ENCODE peak calls at places on chromosomes 2 and 18, in nine cellular contexts. N is BJ, E is left ventricle myocardium inferior, Z is HepG2, R is Peyer's patch, D is cardiac fibroblast, Q is ascending aorta, X is transverse colon, I is osteoblast. T is an unnamed sample.

GRCh38 chr2:192579965-192580700 is 385.4 kb upstream of the TMEFF2 start:
- DNase-seq in N (no peak), E (no peak), Z (no peak), R (no peak), D (no peak), Q (no peak), X (no peak), I (no peak), T (no peak)

GRCh38 chr2:98454500-98455235 is 10.0 kb downstream of the INPP4A start:
- DNase-seq in N (no peak), E (no peak), Z (no peak), R (no peak), D (peak; percentile 22), Q (no peak), X (no peak), I (peak; percentile 88), T (no peak)

GRCh38 chr2:96409543-96410184 is 74.1 kb downstream of the NCAPH start:
- DNase-seq in N (no peak), E (peak; percentile 26), Z (no peak), R (no peak), D (peak; percentile 82), Q (no peak), X (no peak), I (no peak), T (peak; percentile 26)

GRCh38 chr18:2971741-2972552 is 41.0 kb downstream of the LPIN2 start:
- DNase-seq in N (no peak), E (peak; percentile 34), Z (no peak), R (no peak), D (no peak), Q (peak; percentile 76), X (peak; percentile 59), I (peak; percentile 82), T (no peak)

GRCh38 chr2:126978333-126978732 is 79.6 kb downstream of the TEX51 start:
- DNase-seq in N (no peak), E (no peak), Z (no peak), R (no peak), D (no peak), Q (no peak), X (no peak), I (peak; percentile 77), T (no peak)

GRCh38 chr2:139175510-139175909 is 395.3 kb upstream of the NXPH2 start:
- DNase-seq in N (no peak), E (no peak), Z (no peak), R (no peak), D (no peak), Q (no peak), X (no peak), I (no peak), T (no peak)

GRCh38 chr2:58921676-58922075 is 680.6 kb upstream of the FANCL start:
- DNase-seq in N (no peak), E (no peak), Z (no peak), R (no peak), D (no peak), Q (no peak), X (no peak), I (no peak), T (no peak)

GRCh38 chr2:132651115-132652099 is 18.6 kb downstream of the LYPD1 start:
- DNase-seq in N (no peak), E (no peak), Z (peak; percentile 59), R (no peak), D (no peak), Q (no peak), X (no peak), I (peak; percentile 92), T (no peak)

GRCh38 chr2:239230318-239231052 is 170.3 kb downstream of the HDAC4 start:
- DNase-seq in N (no peak), E (peak; percentile 56), Z (no peak), R (no peak), D (no peak), Q (peak; percentile 61), X (no peak), I (no peak), T (no peak)

DNA sequence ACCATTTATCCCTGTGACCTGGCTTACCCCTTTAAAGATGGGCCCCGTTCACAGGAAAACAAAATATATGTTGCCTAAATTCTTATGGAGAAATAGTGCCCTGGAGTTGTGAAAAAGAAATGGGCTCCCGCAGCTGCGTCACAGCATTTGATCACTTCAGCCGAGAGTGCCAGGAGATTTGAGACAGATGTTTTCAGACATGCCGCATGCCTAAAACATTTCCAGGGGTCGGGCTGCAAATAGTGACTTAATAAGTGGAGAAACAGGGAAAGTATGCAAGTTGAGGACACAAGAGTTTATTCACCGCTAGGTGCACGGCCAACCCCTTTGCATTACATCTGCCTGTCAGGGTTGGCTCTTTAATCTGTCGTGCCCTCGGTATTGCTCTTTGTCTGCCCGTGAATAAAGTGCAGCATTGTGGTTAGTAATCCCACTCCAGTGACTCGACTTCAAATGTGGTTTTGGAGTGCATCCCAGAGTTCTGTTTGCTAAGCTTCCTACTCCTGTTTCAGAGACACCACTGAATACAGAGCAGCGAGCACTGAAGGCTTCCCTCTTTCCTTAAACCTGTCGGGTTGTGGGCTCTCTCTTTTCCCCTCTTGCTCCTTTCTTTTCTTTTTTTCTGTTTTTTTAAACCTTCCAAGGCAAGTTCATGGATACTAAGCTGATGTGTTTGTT is 187.5 kb downstream of the LTBP1 start:
- DNase-seq in N (peak; percentile 92), E (peak; percentile 51), Z (peak; percentile 67), R (no peak), D (peak; percentile 95), Q (peak; percentile 93), X (peak; percentile 24), I (peak; percentile 82), T (peak; percentile 20)
- TF ChIP-seq CTCF in N (peak; percentile 33), E (no peak), Z (no peak), R (no peak), D (peak; percentile 29), Q (no peak), X (no peak), I (peak; percentile 41), T (no peak)

DNA sequence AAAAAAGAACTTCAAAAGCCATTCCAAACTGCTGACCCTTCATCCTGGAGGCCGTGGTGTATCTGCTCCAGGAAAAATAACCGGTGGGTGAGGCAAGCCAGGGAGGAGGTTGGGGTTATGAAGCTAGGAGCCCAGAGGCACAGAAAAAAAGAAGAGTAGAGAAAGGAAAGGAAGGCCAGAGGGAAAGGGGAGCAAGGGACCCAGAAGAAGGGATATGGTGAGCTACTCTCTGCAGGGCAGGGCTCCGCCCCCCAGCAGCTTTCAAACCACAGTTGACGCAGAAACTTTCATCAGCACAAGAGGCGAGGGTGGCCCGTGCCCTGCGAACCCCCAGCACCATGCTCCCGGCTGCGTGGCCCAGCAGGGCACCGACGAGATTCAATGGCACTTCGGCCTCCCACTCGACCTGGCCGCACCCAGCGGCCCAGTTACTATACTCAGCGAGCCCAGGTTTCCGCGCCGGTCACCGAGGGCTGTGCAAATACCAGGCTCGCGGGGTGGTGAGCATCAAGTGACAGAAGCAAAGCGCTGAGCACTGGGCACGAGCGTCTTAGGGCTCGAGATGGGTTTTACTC is 665 bp downstream of the MCM6 start:
- DNase-seq in N (no peak), E (peak; percentile 24), Z (no peak), R (peak; percentile 73), D (peak; percentile 64), Q (peak; percentile 72), X (peak; percentile 68), I (peak; percentile 94), T (peak; percentile 50)
- TF ChIP-seq CTCF in N (no peak), E (no peak), Z (no peak), R (no peak), D (no peak), Q (no peak), X (no peak), I (no peak), T (no peak)

DNA sequence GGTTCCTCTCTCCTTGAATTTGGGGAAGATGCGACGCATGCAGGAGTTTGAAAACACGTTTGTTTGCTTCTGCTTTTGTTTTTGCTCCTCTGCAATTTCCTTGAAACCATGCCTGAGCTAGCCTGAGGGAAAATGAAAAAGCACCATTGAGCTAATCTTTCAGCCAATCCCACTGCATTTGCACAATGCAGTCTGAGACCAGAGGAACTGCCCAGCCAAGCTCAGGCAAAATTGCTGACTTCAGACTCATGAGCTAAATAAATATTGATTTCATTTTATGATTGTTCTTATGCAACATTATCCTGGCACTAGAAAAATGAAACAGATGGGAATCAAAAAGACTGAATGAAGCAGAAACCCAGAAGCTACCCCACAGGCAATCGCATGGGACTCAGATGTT is 37.0 kb downstream of the TPRKB start:
- DNase-seq in N (no peak), E (no peak), Z (no peak), R (no peak), D (no peak), Q (no peak), X (peak; percentile 37), I (no peak), T (no peak)
- TF ChIP-seq CTCF in N (no peak), E (no peak), Z (no peak), R (no peak), D (no peak), Q (no peak), X (no peak), I (no peak), T (no peak)

GRCh38 chr2:25257032-25257455 is 84.7 kb downstream of the DNMT3A start:
- DNase-seq in N (peak; percentile 24), E (no peak), Z (no peak), R (no peak), D (peak; percentile 68), Q (no peak), X (no peak), I (peak; percentile 80), T (no peak)
- TF ChIP-seq CTCF in N (no peak), E (no peak), Z (no peak), R (no peak), D (no peak), Q (no peak), X (no peak), I (no peak), T (no peak)

GRCh38 chr2:219494952-219495530 is 3.6 kb upstream of the GMPPA start:
- DNase-seq in N (no peak), E (no peak), Z (no peak), R (no peak), D (no peak), Q (no peak), X (no peak), I (no peak), T (no peak)
- TF ChIP-seq CTCF in N (no peak), E (no peak), Z (no peak), R (no peak), D (no peak), Q (peak; percentile 70), X (no peak), I (no peak), T (no peak)

GRCh38 chr2:10876963-10877362 is 34.8 kb upstream of the KCNF1 start:
- DNase-seq in N (no peak), E (no peak), Z (no peak), R (no peak), D (no peak), Q (no peak), X (peak; percentile 59), I (no peak), T (no peak)
- TF ChIP-seq CTCF in N (no peak), E (no peak), Z (no peak), R (no peak), D (no peak), Q (no peak), X (no peak), I (no peak), T (no peak)

DNA sequence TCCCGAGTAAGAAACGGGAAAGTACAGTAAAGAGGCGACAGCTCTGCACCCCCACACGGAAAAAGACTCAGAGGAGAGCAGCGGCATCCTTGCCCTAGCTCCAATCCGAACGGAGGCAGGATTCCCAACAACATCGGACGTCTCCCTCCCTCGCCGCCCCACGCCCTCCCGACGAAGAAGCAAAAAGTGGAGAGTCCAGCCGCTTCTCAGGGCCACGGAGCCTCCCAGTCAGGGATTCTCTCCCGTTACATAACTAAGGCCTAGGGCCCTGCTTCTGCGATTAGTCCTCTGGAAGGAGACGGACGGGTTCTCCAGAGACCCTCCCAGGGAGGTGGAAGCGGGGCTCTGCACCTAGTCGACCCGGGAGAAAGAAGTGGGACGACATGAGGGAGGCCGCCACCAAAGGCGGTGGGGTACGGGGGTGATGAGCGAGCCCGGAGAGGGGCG is 587 bp downstream of the SUMO1 start:
- DNase-seq in N (no peak), E (peak; percentile 18), Z (peak; percentile 33), R (peak; percentile 62), D (peak; percentile 55), Q (peak; percentile 63), X (peak; percentile 21), I (peak; percentile 73), T (peak; percentile 31)
- TF ChIP-seq CTCF in N (no peak), E (no peak), Z (no peak), R (no peak), D (no peak), Q (no peak), X (no peak), I (no peak), T (no peak)